ENCODE peak calls at places on chromosomes 12 and 14, in six cellular contexts. S is CD4-positive, CD25-positive, alpha-beta regulatory T cell; W is tibial artery; J is activated naive CD4-positive, alpha-beta T cell treated with Interleukin-2 at 50 U/mL for 16 hours; Y is NCI-H187; U is endothelial cell. I is an unnamed sample.

GRCh38 chr14:33063521-33063920 is 124.8 kb downstream of the NPAS3 start:
- DNase-seq in S (no peak), W (no peak), J (no peak), Y (no peak), U (no peak), I (no peak)

GRCh38 chr12:132342322-132342721 is 12.9 kb upstream of the GALNT9 start:
- DNase-seq in S (no peak), W (no peak), J (no peak), Y (no peak), U (peak; percentile 57), I (no peak)

GRCh38 chr14:95255487-95255886 is 64.2 kb downstream of the CLMN start:
- DNase-seq in S (peak; percentile 2), W (peak; percentile 33), J (no peak), Y (peak; percentile 98), U (peak; percentile 36), I (peak; percentile 40)

GRCh38 chr12:109178532-109178931 is 62.1 kb downstream of the ACACB start:
- DNase-seq in S (no peak), W (no peak), J (no peak), Y (no peak), U (no peak), I (no peak)

GRCh38 chr14:53663709-53664108 is 292.9 kb downstream of the BMP4 start:
- DNase-seq in S (no peak), W (no peak), J (no peak), Y (no peak), U (peak; percentile 29), I (no peak)

GRCh38 chr14:105420141-105420975 is 731 bp downstream of the MTA1 start:
- DNase-seq in S (no peak), W (no peak), J (peak; percentile 20), Y (no peak), U (no peak), I (no peak)

GRCh38 chr14:105072892-105073719 is 7.9 kb upstream of the GPR132 start:
- DNase-seq in S (no peak), W (no peak), J (no peak), Y (no peak), U (no peak), I (no peak)

GRCh38 chr12:40033260-40033649 is 72.6 kb downstream of the SLC2A13 start:
- DNase-seq in S (peak; percentile 5), W (no peak), J (no peak), Y (no peak), U (no peak), I (no peak)

GRCh38 chr12:15688838-15689237 is 100.3 kb downstream of the EPS8 start:
- DNase-seq in S (no peak), W (no peak), J (no peak), Y (no peak), U (no peak), I (no peak)

GRCh38 chr12:49680075-49680474 is 27.1 kb downstream of the FMNL3 start:
- DNase-seq in S (no peak), W (no peak), J (no peak), Y (no peak), U (no peak), I (no peak)

GRCh38 chr12:78719721-78720120 is 144.9 kb upstream of the SYT1 start:
- DNase-seq in S (no peak), W (no peak), J (no peak), Y (no peak), U (no peak), I (no peak)

GRCh38 chr14:65304963-65305362 is 107.6 kb upstream of the FUT8 start:
- DNase-seq in S (no peak), W (no peak), J (no peak), Y (no peak), U (no peak), I (no peak)

GRCh38 chr12:130644124-130644523 is 72.0 kb downstream of the RIMBP2 start:
- DNase-seq in S (no peak), W (no peak), J (no peak), Y (no peak), U (no peak), I (no peak)

GRCh38 chr14:82075566-82075965 is 541.9 kb upstream of the SEL1L start:
- DNase-seq in S (peak; percentile 3), W (no peak), J (no peak), Y (no peak), U (peak; percentile 31), I (no peak)

GRCh38 chr12:122523280-122523679 is 3.5 kb downstream of the RSRC2 start:
- DNase-seq in S (no peak), W (no peak), J (no peak), Y (no peak), U (no peak), I (no peak)

GRCh38 chr12:27602516-27602915 is 78.5 kb downstream of the PPFIBP1 start:
- DNase-seq in S (no peak), W (no peak), J (no peak), Y (no peak), U (no peak), I (no peak)

GRCh38 chr14:67618617-67619063 is 1.1 kb upstream of the ARG2 start:
- DNase-seq in S (peak; percentile 78), W (no peak), J (no peak), Y (peak; percentile 39), U (peak; percentile 17), I (no peak)

GRCh38 chr14:99860219-99860618 is 67.0 kb downstream of the EML1 start:
- DNase-seq in S (no peak), W (no peak), J (no peak), Y (no peak), U (no peak), I (no peak)

GRCh38 chr12:108935165-108935564 is 55.3 kb downstream of the DAO start:
- DNase-seq in S (no peak), W (no peak), J (no peak), Y (no peak), U (no peak), I (no peak)

GRCh38 chr12:113781415-113782198 is 184.5 kb downstream of the RBM19 start:
- DNase-seq in S (no peak), W (no peak), J (no peak), Y (no peak), U (no peak), I (no peak)

GRCh38 chr12:58364389-58365086 is 423.2 kb downstream of the ATP23 start:
- DNase-seq in S (no peak), W (no peak), J (no peak), Y (no peak), U (no peak), I (no peak)

GRCh38 chr12:93174048-93174447 is 203.7 kb upstream of the NUDT4 start:
- DNase-seq in S (no peak), W (no peak), J (no peak), Y (no peak), U (no peak), I (no peak)

GRCh38 chr12:111405856-111406473 is at the start of gene SH2B3:
- DNase-seq in S (peak; percentile 83), W (no peak), J (peak; percentile 82), Y (no peak), U (no peak), I (no peak)

GRCh38 chr12:111298583-111299436 is 70.1 kb downstream of the PHETA1 start:
- DNase-seq in S (peak; percentile 42), W (no peak), J (peak; percentile 41), Y (no peak), U (peak; percentile 83), I (no peak)

GRCh38 chr14:76672123-76672522 is 89.1 kb upstream of the VASH1 start:
- DNase-seq in S (no peak), W (no peak), J (no peak), Y (no peak), U (no peak), I (no peak)

GRCh38 chr12:71174825-71175224 is 17.0 kb upstream of the TSPAN8 start:
- DNase-seq in S (no peak), W (no peak), J (no peak), Y (no peak), U (no peak), I (no peak)

GRCh38 chr14:24147761-24148428 is 597 bp downstream of the RNF31 start:
- DNase-seq in S (no peak), W (peak; percentile 33), J (no peak), Y (no peak), U (no peak), I (no peak)

GRCh38 chr14:69013943-69014782 is 35.1 kb upstream of the ACTN1 start:
- DNase-seq in S (no peak), W (peak; percentile 44), J (no peak), Y (no peak), U (no peak), I (no peak)

GRCh38 chr14:89349196-89350008 is 67.6 kb downstream of the FOXN3 start:
- DNase-seq in S (no peak), W (no peak), J (no peak), Y (peak; percentile 85), U (peak; percentile 19), I (no peak)

GRCh38 chr14:76775695-76776305 is 14.5 kb downstream of the VASH1 start:
- DNase-seq in S (no peak), W (no peak), J (no peak), Y (no peak), U (no peak), I (no peak)

GRCh38 chr12:89245090-89245489 is 107.2 kb downstream of the DUSP6 start:
- DNase-seq in S (peak; percentile 90), W (no peak), J (peak; percentile 24), Y (no peak), U (no peak), I (no peak)

GRCh38 chr12:80701388-80701787 is 6.0 kb upstream of the MYF6 start:
- DNase-seq in S (no peak), W (no peak), J (no peak), Y (no peak), U (no peak), I (no peak)

GRCh38 chr12:52243774-52244614 is 11.0 kb downstream of the KRT7 start:
- DNase-seq in S (peak; percentile 69), W (peak; percentile 89), J (peak; percentile 77), Y (no peak), U (no peak), I (peak; percentile 91)

GRCh38 chr14:105067140-105067968 is 2.1 kb upstream of the GPR132 start:
- DNase-seq in S (peak; percentile 71), W (no peak), J (peak; percentile 76), Y (no peak), U (no peak), I (no peak)

GRCh38 chr12:51524386-51524901 is 66.6 kb upstream of the SCN8A start:
- DNase-seq in S (no peak), W (no peak), J (no peak), Y (peak; percentile 8), U (no peak), I (no peak)

GRCh38 chr12:113297621-113298471 is 37.1 kb downstream of the SLC8B1 start:
- DNase-seq in S (no peak), W (no peak), J (no peak), Y (no peak), U (no peak), I (no peak)

GRCh38 chr12:83031301-83031700 is 344.6 kb downstream of the TMTC2 start:
- DNase-seq in S (no peak), W (no peak), J (no peak), Y (no peak), U (no peak), I (no peak)

I was measured in coronary artery.